ENCODE peak calls at places on chromosome 7, in ten cellular contexts. One of them, this sample, is unnamed.

GRCh38 chr7:101814081-101814995 is 3.1 kb upstream of the CUX1 start:
- DNase-seq in fibroblast of the conjunctiva: no peak
- DNase-seq in RWPE1: peak
- DNase-seq in erythroblast: peak
- DNase-seq in WTC11: peak
- DNase-seq in NCI-H748 treated with DMSO at 0.1 percent for 48 hours: peak
- DNase-seq in activated CD4-positive, alpha-beta T cell treated with anti-CD3 and anti-CD28 coated beads, Interleukin-2, amount 50 U/mL, for 1 hour: peak
- DNase-seq in Kasumi-1: peak
- DNase-seq in CD4-positive, alpha-beta T cell: no peak
- DNase-seq in sigmoid colon: peak
- DNase-seq in this sample: peak

GRCh38 chr7:26617066-26617465 is 247.3 kb downstream of the SKAP2 start:
- DNase-seq in fibroblast of the conjunctiva: no peak
- DNase-seq in RWPE1: no peak
- DNase-seq in erythroblast: no peak
- DNase-seq in WTC11: no peak
- DNase-seq in NCI-H748 treated with DMSO at 0.1 percent for 48 hours: no peak
- DNase-seq in activated CD4-positive, alpha-beta T cell treated with anti-CD3 and anti-CD28 coated beads, Interleukin-2, amount 50 U/mL, for 1 hour: no peak
- DNase-seq in Kasumi-1: no peak
- DNase-seq in CD4-positive, alpha-beta T cell: no peak
- DNase-seq in sigmoid colon: no peak
- DNase-seq in this sample: no peak

GRCh38 chr7:157520249-157520648 is 183.4 kb downstream of the DNAJB6 start:
- DNase-seq in fibroblast of the conjunctiva: no peak
- DNase-seq in RWPE1: no peak
- DNase-seq in erythroblast: no peak
- DNase-seq in WTC11: peak
- DNase-seq in NCI-H748 treated with DMSO at 0.1 percent for 48 hours: no peak
- DNase-seq in activated CD4-positive, alpha-beta T cell treated with anti-CD3 and anti-CD28 coated beads, Interleukin-2, amount 50 U/mL, for 1 hour: no peak
- DNase-seq in Kasumi-1: no peak
- DNase-seq in CD4-positive, alpha-beta T cell: no peak
- DNase-seq in sigmoid colon: peak
- DNase-seq in this sample: no peak

GRCh38 chr7:74329225-74329624 is 40.0 kb downstream of the CLIP2 start:
- DNase-seq in fibroblast of the conjunctiva: no peak
- DNase-seq in RWPE1: no peak
- DNase-seq in erythroblast: no peak
- DNase-seq in WTC11: no peak
- DNase-seq in NCI-H748 treated with DMSO at 0.1 percent for 48 hours: no peak
- DNase-seq in activated CD4-positive, alpha-beta T cell treated with anti-CD3 and anti-CD28 coated beads, Interleukin-2, amount 50 U/mL, for 1 hour: no peak
- DNase-seq in Kasumi-1: no peak
- DNase-seq in CD4-positive, alpha-beta T cell: no peak
- DNase-seq in sigmoid colon: no peak
- DNase-seq in this sample: no peak

GRCh38 chr7:32155712-32156111 is 85.5 kb upstream of the PDE1C start:
- DNase-seq in fibroblast of the conjunctiva: no peak
- DNase-seq in RWPE1: no peak
- DNase-seq in erythroblast: no peak
- DNase-seq in WTC11: no peak
- DNase-seq in NCI-H748 treated with DMSO at 0.1 percent for 48 hours: no peak
- DNase-seq in activated CD4-positive, alpha-beta T cell treated with anti-CD3 and anti-CD28 coated beads, Interleukin-2, amount 50 U/mL, for 1 hour: no peak
- DNase-seq in Kasumi-1: no peak
- DNase-seq in CD4-positive, alpha-beta T cell: no peak
- DNase-seq in sigmoid colon: no peak
- DNase-seq in this sample: no peak

GRCh38 chr7:103025341-103025740 is 49.3 kb downstream of the FBXL13 start:
- DNase-seq in fibroblast of the conjunctiva: no peak
- DNase-seq in RWPE1: no peak
- DNase-seq in erythroblast: peak
- DNase-seq in WTC11: no peak
- DNase-seq in NCI-H748 treated with DMSO at 0.1 percent for 48 hours: no peak
- DNase-seq in activated CD4-positive, alpha-beta T cell treated with anti-CD3 and anti-CD28 coated beads, Interleukin-2, amount 50 U/mL, for 1 hour: no peak
- DNase-seq in Kasumi-1: peak
- DNase-seq in CD4-positive, alpha-beta T cell: no peak
- DNase-seq in sigmoid colon: no peak
- DNase-seq in this sample: no peak

GRCh38 chr7:115096262-115096661 is 174.4 kb downstream of the MDFIC start:
- DNase-seq in fibroblast of the conjunctiva: no peak
- DNase-seq in RWPE1: no peak
- DNase-seq in erythroblast: no peak
- DNase-seq in WTC11: no peak
- DNase-seq in NCI-H748 treated with DMSO at 0.1 percent for 48 hours: no peak
- DNase-seq in activated CD4-positive, alpha-beta T cell treated with anti-CD3 and anti-CD28 coated beads, Interleukin-2, amount 50 U/mL, for 1 hour: no peak
- DNase-seq in Kasumi-1: no peak
- DNase-seq in CD4-positive, alpha-beta T cell: no peak
- DNase-seq in sigmoid colon: no peak
- DNase-seq in this sample: no peak

GRCh38 chr7:85851571-85852193 is 664.8 kb upstream of the SEMA3D start:
- DNase-seq in fibroblast of the conjunctiva: peak
- DNase-seq in RWPE1: peak
- DNase-seq in erythroblast: peak
- DNase-seq in WTC11: no peak
- DNase-seq in NCI-H748 treated with DMSO at 0.1 percent for 48 hours: peak
- DNase-seq in activated CD4-positive, alpha-beta T cell treated with anti-CD3 and anti-CD28 coated beads, Interleukin-2, amount 50 U/mL, for 1 hour: no peak
- DNase-seq in Kasumi-1: peak
- DNase-seq in CD4-positive, alpha-beta T cell: no peak
- DNase-seq in sigmoid colon: no peak
- DNase-seq in this sample: peak

GRCh38 chr7:11343818-11344413 is 370.2 kb downstream of the PHF14 start:
- DNase-seq in fibroblast of the conjunctiva: no peak
- DNase-seq in RWPE1: peak
- DNase-seq in erythroblast: peak
- DNase-seq in WTC11: no peak
- DNase-seq in NCI-H748 treated with DMSO at 0.1 percent for 48 hours: peak
- DNase-seq in activated CD4-positive, alpha-beta T cell treated with anti-CD3 and anti-CD28 coated beads, Interleukin-2, amount 50 U/mL, for 1 hour: no peak
- DNase-seq in Kasumi-1: peak
- DNase-seq in CD4-positive, alpha-beta T cell: no peak
- DNase-seq in sigmoid colon: no peak
- DNase-seq in this sample: no peak

GRCh38 chr7:105674200-105675030 is 93.1 kb upstream of the EFCAB10 start:
- DNase-seq in fibroblast of the conjunctiva: no peak
- DNase-seq in RWPE1: no peak
- DNase-seq in erythroblast: no peak
- DNase-seq in WTC11: no peak
- DNase-seq in NCI-H748 treated with DMSO at 0.1 percent for 48 hours: no peak
- DNase-seq in activated CD4-positive, alpha-beta T cell treated with anti-CD3 and anti-CD28 coated beads, Interleukin-2, amount 50 U/mL, for 1 hour: no peak
- DNase-seq in Kasumi-1: no peak
- DNase-seq in CD4-positive, alpha-beta T cell: no peak
- DNase-seq in sigmoid colon: no peak
- DNase-seq in this sample: no peak

GRCh38 chr7:833601-834258 is 1.5 kb downstream of the SUN1 start:
- DNase-seq in fibroblast of the conjunctiva: no peak
- DNase-seq in RWPE1: no peak
- DNase-seq in erythroblast: no peak
- DNase-seq in WTC11: no peak
- DNase-seq in NCI-H748 treated with DMSO at 0.1 percent for 48 hours: no peak
- DNase-seq in activated CD4-positive, alpha-beta T cell treated with anti-CD3 and anti-CD28 coated beads, Interleukin-2, amount 50 U/mL, for 1 hour: no peak
- DNase-seq in Kasumi-1: no peak
- DNase-seq in CD4-positive, alpha-beta T cell: no peak
- DNase-seq in sigmoid colon: peak
- DNase-seq in this sample: no peak

GRCh38 chr7:47345754-47346377 is 236.0 kb downstream of the TNS3 start:
- DNase-seq in fibroblast of the conjunctiva: no peak
- DNase-seq in RWPE1: no peak
- DNase-seq in erythroblast: no peak
- DNase-seq in WTC11: no peak
- DNase-seq in NCI-H748 treated with DMSO at 0.1 percent for 48 hours: no peak
- DNase-seq in activated CD4-positive, alpha-beta T cell treated with anti-CD3 and anti-CD28 coated beads, Interleukin-2, amount 50 U/mL, for 1 hour: no peak
- DNase-seq in Kasumi-1: no peak
- DNase-seq in CD4-positive, alpha-beta T cell: no peak
- DNase-seq in sigmoid colon: no peak
- DNase-seq in this sample: no peak

GRCh38 chr7:100875356-100875751 is 451 bp downstream of the SRRT start:
- DNase-seq in fibroblast of the conjunctiva: no peak
- DNase-seq in RWPE1: no peak
- DNase-seq in erythroblast: peak
- DNase-seq in WTC11: no peak
- DNase-seq in NCI-H748 treated with DMSO at 0.1 percent for 48 hours: peak
- DNase-seq in activated CD4-positive, alpha-beta T cell treated with anti-CD3 and anti-CD28 coated beads, Interleukin-2, amount 50 U/mL, for 1 hour: no peak
- DNase-seq in Kasumi-1: peak
- DNase-seq in CD4-positive, alpha-beta T cell: no peak
- DNase-seq in sigmoid colon: peak
- DNase-seq in this sample: peak

GRCh38 chr7:108143658-108144420 is 13.7 kb upstream of the LAMB4 start:
- DNase-seq in fibroblast of the conjunctiva: no peak
- DNase-seq in RWPE1: no peak
- DNase-seq in erythroblast: no peak
- DNase-seq in WTC11: no peak
- DNase-seq in NCI-H748 treated with DMSO at 0.1 percent for 48 hours: no peak
- DNase-seq in activated CD4-positive, alpha-beta T cell treated with anti-CD3 and anti-CD28 coated beads, Interleukin-2, amount 50 U/mL, for 1 hour: no peak
- DNase-seq in Kasumi-1: no peak
- DNase-seq in CD4-positive, alpha-beta T cell: no peak
- DNase-seq in sigmoid colon: no peak
- DNase-seq in this sample: no peak

GRCh38 chr7:35546691-35547090 is 148.2 kb downstream of the HERPUD2 start:
- DNase-seq in fibroblast of the conjunctiva: no peak
- DNase-seq in RWPE1: no peak
- DNase-seq in erythroblast: no peak
- DNase-seq in WTC11: no peak
- DNase-seq in NCI-H748 treated with DMSO at 0.1 percent for 48 hours: no peak
- DNase-seq in activated CD4-positive, alpha-beta T cell treated with anti-CD3 and anti-CD28 coated beads, Interleukin-2, amount 50 U/mL, for 1 hour: no peak
- DNase-seq in Kasumi-1: no peak
- DNase-seq in CD4-positive, alpha-beta T cell: no peak
- DNase-seq in sigmoid colon: no peak
- DNase-seq in this sample: no peak

GRCh38 chr7:55285665-55286064 is 79.5 kb upstream of the LANCL2 start:
- DNase-seq in fibroblast of the conjunctiva: no peak
- DNase-seq in RWPE1: no peak
- DNase-seq in erythroblast: no peak
- DNase-seq in WTC11: no peak
- DNase-seq in NCI-H748 treated with DMSO at 0.1 percent for 48 hours: no peak
- DNase-seq in activated CD4-positive, alpha-beta T cell treated with anti-CD3 and anti-CD28 coated beads, Interleukin-2, amount 50 U/mL, for 1 hour: no peak
- DNase-seq in Kasumi-1: no peak
- DNase-seq in CD4-positive, alpha-beta T cell: no peak
- DNase-seq in sigmoid colon: no peak
- DNase-seq in this sample: no peak

GRCh38 chr7:11592699-11593098 is 239.3 kb downstream of the THSD7A start:
- DNase-seq in fibroblast of the conjunctiva: no peak
- DNase-seq in RWPE1: no peak
- DNase-seq in erythroblast: no peak
- DNase-seq in WTC11: no peak
- DNase-seq in NCI-H748 treated with DMSO at 0.1 percent for 48 hours: no peak
- DNase-seq in activated CD4-positive, alpha-beta T cell treated with anti-CD3 and anti-CD28 coated beads, Interleukin-2, amount 50 U/mL, for 1 hour: no peak
- DNase-seq in Kasumi-1: no peak
- DNase-seq in CD4-positive, alpha-beta T cell: no peak
- DNase-seq in sigmoid colon: no peak
- DNase-seq in this sample: no peak

GRCh38 chr7:105016083-105017075 is 2.4 kb downstream of the KMT2E start:
- DNase-seq in fibroblast of the conjunctiva: no peak
- DNase-seq in RWPE1: no peak
- DNase-seq in erythroblast: peak
- DNase-seq in WTC11: no peak
- DNase-seq in NCI-H748 treated with DMSO at 0.1 percent for 48 hours: no peak
- DNase-seq in activated CD4-positive, alpha-beta T cell treated with anti-CD3 and anti-CD28 coated beads, Interleukin-2, amount 50 U/mL, for 1 hour: no peak
- DNase-seq in Kasumi-1: no peak
- DNase-seq in CD4-positive, alpha-beta T cell: no peak
- DNase-seq in sigmoid colon: no peak
- DNase-seq in this sample: no peak

GRCh38 chr7:140316165-140316661 is 82.1 kb downstream of the SLC37A3 start:
- DNase-seq in fibroblast of the conjunctiva: peak
- DNase-seq in RWPE1: peak
- DNase-seq in erythroblast: peak
- DNase-seq in WTC11: no peak
- DNase-seq in NCI-H748 treated with DMSO at 0.1 percent for 48 hours: no peak
- DNase-seq in activated CD4-positive, alpha-beta T cell treated with anti-CD3 and anti-CD28 coated beads, Interleukin-2, amount 50 U/mL, for 1 hour: no peak
- DNase-seq in Kasumi-1: no peak
- DNase-seq in CD4-positive, alpha-beta T cell: no peak
- DNase-seq in sigmoid colon: peak
- DNase-seq in this sample: no peak

GRCh38 chr7:340200-340937 is 50.4 kb downstream of the FOXL3 start:
- DNase-seq in fibroblast of the conjunctiva: no peak
- DNase-seq in RWPE1: no peak
- DNase-seq in erythroblast: no peak
- DNase-seq in WTC11: no peak
- DNase-seq in NCI-H748 treated with DMSO at 0.1 percent for 48 hours: no peak
- DNase-seq in activated CD4-positive, alpha-beta T cell treated with anti-CD3 and anti-CD28 coated beads, Interleukin-2, amount 50 U/mL, for 1 hour: no peak
- DNase-seq in Kasumi-1: no peak
- DNase-seq in CD4-positive, alpha-beta T cell: no peak
- DNase-seq in sigmoid colon: no peak
- DNase-seq in this sample: no peak

GRCh38 chr7:42639930-42640329 is 271.9 kb downstream of the C7orf25 start:
- DNase-seq in fibroblast of the conjunctiva: no peak
- DNase-seq in RWPE1: no peak
- DNase-seq in erythroblast: no peak
- DNase-seq in WTC11: no peak
- DNase-seq in NCI-H748 treated with DMSO at 0.1 percent for 48 hours: no peak
- DNase-seq in activated CD4-positive, alpha-beta T cell treated with anti-CD3 and anti-CD28 coated beads, Interleukin-2, amount 50 U/mL, for 1 hour: no peak
- DNase-seq in Kasumi-1: no peak
- DNase-seq in CD4-positive, alpha-beta T cell: no peak
- DNase-seq in sigmoid colon: no peak
- DNase-seq in this sample: no peak

GRCh38 chr7:93198472-93198871 is 27.8 kb downstream of the HEPACAM2 start:
- DNase-seq in fibroblast of the conjunctiva: no peak
- DNase-seq in RWPE1: no peak
- DNase-seq in erythroblast: no peak
- DNase-seq in WTC11: no peak
- DNase-seq in NCI-H748 treated with DMSO at 0.1 percent for 48 hours: no peak
- DNase-seq in activated CD4-positive, alpha-beta T cell treated with anti-CD3 and anti-CD28 coated beads, Interleukin-2, amount 50 U/mL, for 1 hour: no peak
- DNase-seq in Kasumi-1: no peak
- DNase-seq in CD4-positive, alpha-beta T cell: no peak
- DNase-seq in sigmoid colon: no peak
- DNase-seq in this sample: no peak

GRCh38 chr7:44257618-44258422 is 57.0 kb downstream of the YKT6 start:
- DNase-seq in fibroblast of the conjunctiva: peak
- DNase-seq in RWPE1: peak
- DNase-seq in erythroblast: peak
- DNase-seq in WTC11: no peak
- DNase-seq in NCI-H748 treated with DMSO at 0.1 percent for 48 hours: no peak
- DNase-seq in activated CD4-positive, alpha-beta T cell treated with anti-CD3 and anti-CD28 coated beads, Interleukin-2, amount 50 U/mL, for 1 hour: peak
- DNase-seq in Kasumi-1: peak
- DNase-seq in CD4-positive, alpha-beta T cell: peak
- DNase-seq in sigmoid colon: no peak
- DNase-seq in this sample: peak

GRCh38 chr7:30519122-30519521 is 14.5 kb upstream of the GGCT start:
- DNase-seq in fibroblast of the conjunctiva: no peak
- DNase-seq in RWPE1: no peak
- DNase-seq in erythroblast: no peak
- DNase-seq in WTC11: no peak
- DNase-seq in NCI-H748 treated with DMSO at 0.1 percent for 48 hours: peak
- DNase-seq in activated CD4-positive, alpha-beta T cell treated with anti-CD3 and anti-CD28 coated beads, Interleukin-2, amount 50 U/mL, for 1 hour: no peak
- DNase-seq in Kasumi-1: no peak
- DNase-seq in CD4-positive, alpha-beta T cell: no peak
- DNase-seq in sigmoid colon: no peak
- DNase-seq in this sample: no peak

GRCh38 chr7:6479067-6479466 is 31.3 kb upstream of the DAGLB start:
- DNase-seq in fibroblast of the conjunctiva: no peak
- DNase-seq in RWPE1: no peak
- DNase-seq in erythroblast: no peak
- DNase-seq in WTC11: no peak
- DNase-seq in NCI-H748 treated with DMSO at 0.1 percent for 48 hours: no peak
- DNase-seq in activated CD4-positive, alpha-beta T cell treated with anti-CD3 and anti-CD28 coated beads, Interleukin-2, amount 50 U/mL, for 1 hour: no peak
- DNase-seq in Kasumi-1: no peak
- DNase-seq in CD4-positive, alpha-beta T cell: no peak
- DNase-seq in sigmoid colon: no peak
- DNase-seq in this sample: no peak

This sample was measured in GM13976.